ENCODE peak calls at places on chromosome 15, in six cellular contexts. K is IMR-90, C is GM12878, V is H54, F is vagina, Z is adrenal gland. D is an unnamed sample.

GRCh38 chr15:28100516-28101195 is 1.5 kb upstream of the OCA2 start:
- DNase-seq in K (no peak), V (no peak), F (no peak), Z (no peak), C (no peak), D (peak; percentile 68)

GRCh38 chr15:73924258-73924921 is 1.9 kb upstream of the LOXL1 start:
- DNase-seq in K (peak; percentile 92), F (no peak), C (no peak), V (peak; percentile 78), Z (peak; percentile 47), D (peak; percentile 71)

GRCh38 chr15:66865622-66866611 is 163.9 kb downstream of the SMAD6 start:
- DNase-seq in F (peak; percentile 93), V (no peak), C (peak; percentile 41), Z (no peak), K (no peak), D (peak; percentile 92)

GRCh38 chr15:76196286-76196948 is 114.9 kb downstream of the ETFA start:
- DNase-seq in K (peak; percentile 89), Z (peak; percentile 82), V (peak; percentile 77), C (no peak), F (no peak), D (peak; percentile 65)

GRCh38 chr15:28969511-28970085 is 83.8 kb downstream of the APBA2 start:
- DNase-seq in Z (no peak), C (no peak), K (no peak), V (no peak), F (no peak), D (peak; percentile 44)

GRCh38 chr15:84681822-84682221 is 23.8 kb upstream of the NMB start:
- DNase-seq in V (no peak), C (no peak), K (peak; percentile 49), Z (no peak), F (no peak), D (no peak)

GRCh38 chr15:77387355-77388105 is 32.4 kb downstream of the PEAK1 start:
- DNase-seq in F (no peak), K (peak; percentile 16), Z (no peak), V (no peak), C (no peak), D (no peak)

GRCh38 chr15:94582368-94582767 is 351.0 kb downstream of the MCTP2 start:
- DNase-seq in Z (peak; percentile 14), K (no peak), V (no peak), F (no peak), C (peak; percentile 9), D (no peak)

GRCh38 chr15:95259513-95259912 is 1028.2 kb downstream of the MCTP2 start:
- DNase-seq in K (peak; percentile 83), F (no peak), Z (peak; percentile 68), C (peak; percentile 47), V (peak; percentile 1), D (no peak)

GRCh38 chr15:74376825-74377581 is 9.6 kb upstream of the CYP11A1 start:
- DNase-seq in Z (no peak), K (no peak), F (no peak), C (no peak), V (no peak), D (no peak)

GRCh38 chr15:47715856-47716445 is 1.4 kb upstream of the SEMA6D start:
- DNase-seq in V (no peak), K (peak; percentile 47), F (no peak), C (no peak), Z (peak; percentile 16), D (no peak)

GRCh38 chr15:86644319-86644718 is 564.6 kb downstream of the AGBL1 start:
- DNase-seq in K (no peak), C (no peak), F (no peak), Z (no peak), V (no peak), D (no peak)

GRCh38 chr15:62075595-62076279 is 9.0 kb downstream of the C2CD4A start:
- DNase-seq in C (no peak), Z (no peak), F (no peak), V (no peak), K (peak; percentile 56), D (no peak)

GRCh38 chr15:65893060-65893459 is 23.8 kb downstream of the RAB11A start:
- DNase-seq in Z (no peak), V (no peak), K (no peak), F (no peak), C (no peak), D (no peak)

GRCh38 chr15:69609776-69610175 is 157.2 kb downstream of the RPLP1 start:
- DNase-seq in K (no peak), F (no peak), V (no peak), C (no peak), Z (no peak), D (no peak)

GRCh38 chr15:69609176-69609575 is 156.6 kb downstream of the RPLP1 start:
- DNase-seq in V (peak; percentile 12), K (peak; percentile 42), F (no peak), C (no peak), Z (no peak), D (no peak)

GRCh38 chr15:69607101-69607500 is 154.5 kb downstream of the RPLP1 start:
- DNase-seq in V (no peak), Z (no peak), F (no peak), C (no peak), K (no peak), D (no peak)

GRCh38 chr15:69610264-69610663 is 157.6 kb downstream of the RPLP1 start:
- DNase-seq in V (no peak), F (no peak), C (no peak), K (no peak), Z (no peak), D (no peak)

DNA sequence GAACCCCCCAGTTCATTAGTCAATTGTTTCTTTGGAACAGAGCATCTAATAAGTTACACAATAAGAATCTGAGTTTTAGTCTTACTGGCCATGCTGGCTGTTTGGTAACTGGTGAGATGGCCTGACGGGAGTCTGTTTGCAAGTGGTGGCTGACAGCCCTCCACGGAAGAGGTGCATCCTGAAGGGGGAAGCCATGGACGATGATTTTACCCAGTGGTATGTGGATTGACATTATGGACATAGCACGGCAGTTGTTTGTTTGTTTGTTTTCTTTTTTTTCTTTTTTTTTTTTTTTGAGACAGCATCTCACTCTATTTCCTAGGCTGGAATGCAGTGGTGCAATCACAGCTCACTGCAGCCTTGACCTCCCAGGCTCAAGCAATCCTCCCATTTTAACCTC is 156.0 kb downstream of the RPLP1 start:
- DNase-seq in Z (no peak), F (no peak), V (no peak), C (no peak), K (no peak), D (no peak)
- TF ChIP-seq POLR2A in Z (no peak), F (no peak), V (no peak), C (no peak), K (no peak), D (no peak)

GRCh38 chr15:40510201-40510600 is 39.4 kb downstream of the CHST14 start:
- DNase-seq in C (no peak), V (no peak), Z (no peak), F (no peak), K (no peak), D (no peak)

GRCh38 chr15:40508216-40508615 is 37.4 kb downstream of the CHST14 start:
- DNase-seq in K (no peak), F (no peak), Z (no peak), V (no peak), C (no peak), D (no peak)

GRCh38 chr15:40511093-40511471 is 40.3 kb downstream of the CHST14 start:
- DNase-seq in V (no peak), F (no peak), K (no peak), C (no peak), Z (no peak), D (peak; percentile 77)

GRCh38 chr15:40511472-40512133 is 40.8 kb downstream of the CHST14 start:
- DNase-seq in K (no peak), C (no peak), F (no peak), V (peak; percentile 53), Z (peak; percentile 77), D (peak; percentile 89)

DNA sequence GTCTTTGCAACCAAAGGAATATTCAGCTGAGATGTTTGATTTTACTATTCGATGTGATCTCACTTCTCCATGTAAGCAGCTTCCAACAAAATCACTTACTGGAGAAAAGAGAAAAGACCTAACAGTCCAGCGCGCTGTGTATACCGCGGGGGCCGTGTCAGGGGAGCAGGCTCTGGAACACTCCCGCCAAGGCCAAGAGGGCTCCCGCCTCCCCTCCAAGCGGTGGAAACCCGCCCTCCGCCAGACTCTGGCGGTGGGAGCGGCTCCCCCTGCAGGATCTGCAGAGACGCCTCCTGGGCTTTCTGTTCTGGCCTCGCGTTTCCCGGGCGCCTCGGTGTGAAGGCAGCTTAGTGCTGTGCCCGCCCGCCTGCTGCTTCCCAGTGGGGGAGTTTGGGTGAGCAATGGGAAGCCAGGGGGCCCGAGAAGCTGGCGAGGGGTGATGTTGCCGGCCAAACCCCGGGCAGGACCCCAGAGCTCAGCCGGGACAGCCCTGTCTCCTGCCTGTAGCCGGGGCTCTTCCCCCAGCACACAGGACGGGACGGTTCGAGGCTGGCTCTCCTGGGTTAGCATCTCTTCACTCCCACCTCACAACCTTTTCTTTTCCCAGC is 36.3 kb downstream of the CHST14 start:
- DNase-seq in V (peak; percentile 80), K (peak; percentile 64), Z (peak; percentile 88), F (no peak), C (no peak), D (peak; percentile 87)
- TF ChIP-seq POLR2A in V (no peak), K (no peak), Z (no peak), F (no peak), C (no peak), D (no peak)

DNA sequence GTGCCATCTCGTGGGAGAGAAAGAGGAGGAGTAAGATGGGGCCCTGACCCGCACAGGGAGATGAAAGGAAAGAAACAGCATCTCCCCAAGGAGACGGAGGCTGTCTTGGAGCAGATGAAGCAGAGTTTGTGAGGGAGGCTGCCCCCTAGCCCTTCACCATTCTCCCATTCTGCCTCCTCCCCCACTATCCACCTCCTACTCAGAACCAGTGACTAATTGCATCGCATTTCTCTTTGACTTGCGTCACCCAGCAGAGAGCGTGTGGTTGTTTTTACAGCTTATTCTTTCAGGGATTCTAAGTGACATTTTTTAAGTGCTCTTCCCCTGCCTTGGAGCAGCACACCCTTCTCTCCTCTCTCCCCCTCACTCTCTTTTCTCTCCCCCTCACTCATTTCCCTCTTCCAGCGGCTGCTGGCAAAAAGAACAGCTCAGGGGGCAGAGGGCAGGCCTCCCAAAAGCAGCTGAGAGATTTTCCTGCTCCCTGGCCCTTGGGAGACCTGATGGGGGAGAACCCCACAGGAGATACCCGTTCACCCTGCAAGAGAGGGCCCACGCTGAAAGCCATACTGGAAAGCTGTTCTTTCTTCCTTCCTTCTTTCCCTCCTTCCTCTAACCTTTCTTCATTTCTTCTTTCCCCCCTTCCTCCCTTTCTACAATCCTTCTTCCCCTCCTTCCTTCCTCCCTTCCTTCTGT is 91.8 kb downstream of the MRPL46 start:
- DNase-seq in V (no peak), Z (no peak), F (no peak), C (no peak), K (peak; percentile 74), D (no peak)
- TF ChIP-seq POLR2A in V (no peak), Z (no peak), F (no peak), C (no peak), K (no peak), D (no peak)

DNA sequence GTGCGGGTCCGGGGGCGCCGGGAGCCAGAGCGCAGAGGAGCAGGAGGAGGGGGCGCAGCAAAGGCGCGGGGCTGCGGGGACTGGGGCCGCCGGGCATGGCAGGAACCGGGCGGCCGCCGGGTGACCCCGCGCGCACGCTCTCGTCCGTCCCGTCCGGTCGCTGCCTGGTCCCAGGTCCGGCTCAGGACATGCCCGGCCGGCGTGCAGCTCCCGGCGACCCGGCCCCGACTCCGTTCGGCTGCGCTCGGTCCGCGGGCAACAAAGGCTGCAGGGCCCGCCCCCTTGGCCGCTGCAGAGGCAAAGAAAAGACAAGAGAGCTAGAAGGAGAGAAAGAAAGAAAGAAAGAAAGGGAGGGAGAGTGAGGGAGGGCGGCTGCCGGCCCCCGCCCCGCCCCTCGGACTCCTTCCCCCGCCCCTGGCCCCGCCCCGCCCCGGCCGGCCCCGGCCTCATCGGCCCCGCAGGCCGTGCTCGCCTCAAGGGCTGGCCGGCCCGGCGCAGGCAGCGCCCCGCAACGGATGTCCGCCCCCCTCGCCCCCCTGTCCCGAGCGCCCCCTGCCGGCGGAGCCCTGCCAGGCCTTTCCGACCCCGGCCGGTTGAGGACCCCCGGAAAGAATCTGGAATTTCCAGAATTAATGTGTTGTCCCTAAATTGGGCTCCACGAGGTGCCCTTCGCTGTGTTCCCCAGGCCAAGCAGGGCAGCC is at the start of gene ADAMTS7:
- DNase-seq in F (no peak), Z (peak; percentile 73), K (peak; percentile 71), C (no peak), V (peak; percentile 75), D (peak; percentile 88)
- TF ChIP-seq POLR2A in F (no peak), Z (no peak), K (no peak), C (no peak), V (no peak), D (no peak)

D was measured in spleen.